ENCODE peak calls at places on chromosomes 13 and 19, in nine cellular contexts. B is Panc1, T is upper lobe of left lung, H is GM12878, Q is suprapubic skin, N is H1, C is transverse colon, E is spleen, A is HCT116. S is an unnamed sample.

GRCh38 chr19:2015611-2015950 is at the start of gene BTBD2:
- DNase-seq in H (no peak), B (no peak), T (no peak), A (peak), N (no peak), C (peak), Q (no peak), E (no peak), S (peak)

GRCh38 chr19:40623403-40624239 is 22.5 kb downstream of the LTBP4 start:
- DNase-seq in T (no peak), Q (no peak), H (no peak), A (peak), N (no peak), B (no peak), C (peak), E (no peak), S (peak)

GRCh38 chr13:20151016-20151415 is 9.8 kb downstream of the GJA3 start:
- DNase-seq in Q (no peak), A (no peak), B (no peak), E (no peak), N (no peak), C (no peak), T (no peak), H (no peak), S (no peak)

GRCh38 chr13:79482271-79482970 is 1.5 kb downstream of the NDFIP2 start:
- DNase-seq in B (no peak), Q (no peak), H (no peak), N (no peak), E (no peak), T (no peak), C (no peak), A (no peak), S (no peak)

GRCh38 chr13:78787189-78787588 is 128.2 kb upstream of the OBI1 start:
- DNase-seq in H (no peak), B (no peak), Q (no peak), E (no peak), N (no peak), C (no peak), T (no peak), A (no peak), S (no peak)

GRCh38 chr13:22964245-22964966 is 216.4 kb upstream of the SGCG start:
- DNase-seq in E (no peak), H (no peak), Q (no peak), N (no peak), T (no peak), B (no peak), C (no peak), A (no peak), S (no peak)

GRCh38 chr19:52492201-52492960 is 35.1 kb upstream of the ZNF808 start:
- DNase-seq in T (no peak), N (peak), C (no peak), H (no peak), Q (no peak), A (no peak), B (no peak), E (no peak), S (peak)

GRCh38 chr19:57583521-57584416 is at the start of gene ZIK1:
- DNase-seq in C (peak), Q (peak), N (peak), B (no peak), A (no peak), E (peak), T (peak), H (peak), S (peak)

GRCh38 chr13:80131204-80131603 is 209.7 kb downstream of the SPRY2 start:
- DNase-seq in Q (peak), B (no peak), H (no peak), E (no peak), N (no peak), T (peak), C (peak), A (no peak), S (peak)

GRCh38 chr13:107992542-107992941 is 222.8 kb downstream of the LIG4 start:
- DNase-seq in N (no peak), Q (no peak), B (no peak), E (no peak), T (peak), H (no peak), C (no peak), A (no peak), S (no peak)

GRCh38 chr19:15519433-15519976 is 11.2 kb downstream of the CYP4F22 start:
- DNase-seq in Q (no peak), N (no peak), A (no peak), E (no peak), C (no peak), B (no peak), H (no peak), T (no peak), S (no peak)
- TF ChIP-seq POLR2AphosphoS5 in Q (no peak), N (no peak), A (no peak), E (no peak), C (no peak), B (no peak), H (no peak), T (no peak), S (no peak)

GRCh38 chr19:32650671-32651070 is 24.3 kb downstream of the ANKRD27 start:
- DNase-seq in H (no peak), C (no peak), B (no peak), T (no peak), N (no peak), A (no peak), E (no peak), Q (no peak), S (no peak)

GRCh38 chr19:32653626-32653968 is 21.4 kb downstream of the ANKRD27 start:
- DNase-seq in T (no peak), E (no peak), Q (no peak), H (no peak), A (no peak), N (no peak), C (no peak), B (no peak), S (no peak)

GRCh38 chr19:32649751-32650150 is 25.2 kb downstream of the ANKRD27 start:
- DNase-seq in N (no peak), T (no peak), C (no peak), Q (no peak), H (no peak), E (no peak), B (no peak), A (no peak), S (no peak)

GRCh38 chr19:32651729-32652140 is 23.2 kb downstream of the ANKRD27 start:
- DNase-seq in C (peak), B (no peak), T (no peak), Q (no peak), A (no peak), E (no peak), N (peak), H (no peak), S (peak)

DNA sequence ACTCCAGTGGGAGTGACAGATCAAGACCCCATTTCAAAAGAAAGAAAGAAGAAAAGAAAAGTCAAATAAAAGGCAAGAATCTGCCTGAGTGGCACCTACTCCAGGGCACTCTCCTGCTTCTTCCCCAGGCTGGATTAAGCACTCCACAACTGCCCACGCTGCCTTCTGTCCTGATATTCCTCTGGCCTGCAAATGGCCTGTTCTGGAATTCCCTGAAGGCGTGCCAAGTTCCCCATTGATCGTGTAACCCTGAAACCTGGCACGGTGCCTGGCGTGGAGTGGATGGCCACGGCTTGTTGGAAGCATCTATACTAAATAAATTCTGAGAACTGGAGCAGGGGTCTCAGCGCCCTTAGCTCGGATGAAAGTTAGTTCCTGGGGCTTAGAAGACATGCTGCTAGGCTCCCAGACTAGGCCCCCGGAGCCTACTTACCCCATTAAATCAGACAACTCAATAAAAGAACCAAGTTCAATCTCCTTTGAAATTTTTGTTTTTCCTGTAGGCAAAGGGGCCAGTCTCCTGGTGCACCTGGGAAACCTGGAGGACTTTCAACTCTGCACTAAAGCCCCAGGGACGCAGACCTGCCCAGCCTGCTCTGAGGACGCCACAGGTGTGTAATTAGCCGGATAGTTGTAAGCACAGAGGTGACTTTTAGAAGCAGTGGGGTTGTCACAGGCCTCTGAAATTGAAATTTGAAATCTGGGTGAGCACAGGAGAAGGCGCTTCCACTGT is 21.9 kb downstream of the ANKRD27 start:
- DNase-seq in A (no peak), C (peak), N (no peak), T (peak), B (no peak), H (no peak), E (no peak), Q (no peak), S (no peak)
- TF ChIP-seq POLR2AphosphoS5 in A (no peak), C (no peak), N (no peak), T (no peak), B (no peak), H (no peak), E (peak), Q (no peak), S (no peak)

DNA sequence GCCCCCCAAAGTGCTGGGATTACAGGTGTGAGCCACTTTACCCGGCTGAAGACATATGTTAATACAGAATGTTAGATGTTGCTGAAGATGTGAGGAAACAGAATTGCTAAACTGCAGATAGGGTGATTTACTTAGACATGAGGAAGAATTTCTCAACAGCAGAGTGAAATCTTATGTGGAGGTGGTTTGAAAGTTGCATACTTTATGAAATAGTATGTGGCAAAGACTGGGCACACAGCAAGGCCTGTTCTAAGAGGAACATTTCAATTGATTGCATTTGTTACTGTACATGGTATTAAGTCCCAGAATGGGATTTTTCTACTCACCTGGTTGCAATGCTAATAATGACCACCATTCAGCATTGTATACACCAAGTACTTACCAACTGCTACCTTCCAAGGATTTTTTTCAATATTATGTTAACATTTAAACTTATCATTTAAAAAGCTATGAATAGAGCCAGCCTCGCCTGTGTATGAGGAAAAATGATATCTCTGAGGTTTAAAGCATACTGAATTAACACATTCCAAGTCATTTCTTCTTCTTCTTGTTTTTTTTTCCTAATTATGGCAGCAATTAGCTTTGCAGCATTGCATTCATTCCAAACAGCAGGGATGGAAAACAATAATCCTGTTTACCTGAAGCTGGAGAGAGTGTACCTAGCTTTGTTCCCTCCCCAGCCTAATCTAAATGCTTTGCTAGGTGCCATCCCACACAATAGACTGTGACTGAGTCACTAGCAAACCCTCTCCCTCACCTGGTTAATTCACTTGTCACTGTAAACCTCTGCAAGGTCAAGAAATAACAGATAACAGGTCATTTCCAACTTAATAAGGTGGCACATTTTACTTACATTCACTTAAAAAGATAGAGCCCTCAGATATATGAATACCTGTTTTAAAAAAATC is 19.4 kb upstream of the KLF5 start:
- DNase-seq in C (no peak), N (no peak), T (no peak), B (no peak), A (no peak), H (no peak), Q (no peak), E (no peak), S (peak)
- TF ChIP-seq POLR2AphosphoS5 in C (no peak), N (no peak), T (no peak), B (no peak), A (no peak), H (no peak), Q (no peak), E (no peak), S (no peak)

GRCh38 chr19:45475537-45476348 is 7.9 kb downstream of the FOSB start:
- DNase-seq in E (no peak), N (no peak), A (no peak), H (no peak), B (no peak), T (no peak), C (no peak), Q (no peak), S (no peak)

GRCh38 chr19:45478454-45479238 is 10.8 kb downstream of the FOSB start:
- DNase-seq in Q (peak), N (no peak), C (peak), B (peak), A (peak), E (peak), H (peak), T (peak), S (peak)

GRCh38 chr19:45477713-45478453 is 10.1 kb downstream of the FOSB start:
- DNase-seq in Q (no peak), T (no peak), A (no peak), B (no peak), N (no peak), H (no peak), E (no peak), C (no peak), S (no peak)

GRCh38 chr19:45476349-45476717 is 8.5 kb downstream of the FOSB start:
- DNase-seq in B (no peak), E (no peak), N (no peak), C (no peak), A (no peak), H (no peak), Q (no peak), T (no peak), S (no peak)

GRCh38 chr19:45477216-45477615 is 9.4 kb downstream of the FOSB start:
- DNase-seq in E (no peak), A (no peak), B (no peak), N (no peak), C (no peak), Q (no peak), T (no peak), H (no peak), S (no peak)
- TF ChIP-seq POLR2AphosphoS5 in E (no peak), A (no peak), B (no peak), N (no peak), C (no peak), Q (no peak), T (no peak), H (no peak), S (no peak)